ENCODE peak calls at places on chromosomes 12 and 14, in ten cellular contexts. S is gastrocnemius medialis, O is IMR-90, P is K562, U is HepG2, R is GM12878, I is HCT116, X is heart left ventricle, A is body of pancreas, J is right lobe of liver. Y is an unnamed sample.

GRCh38 chr12:48151103-48151771 is 6.1 kb downstream of the ASB8 start:
- ATAC-seq in S (peak; percentile 74), O (no peak), P (no peak), U (no peak), R (peak; percentile 54), I (no peak), X (peak; percentile 21), A (no peak), J (no peak), Y (no peak)

GRCh38 chr14:70234066-70234950 is 45.6 kb upstream of the SLC8A3 start:
- ATAC-seq in S (no peak), O (no peak), P (no peak), U (no peak), R (no peak), I (no peak), X (no peak), A (no peak), J (no peak), Y (no peak)

GRCh38 chr12:12333407-12333831 is 16.6 kb downstream of the MANSC1 start:
- ATAC-seq in S (no peak), O (peak; percentile 85), P (no peak), U (no peak), R (no peak), I (no peak), X (peak; percentile 21), A (peak; percentile 90), J (peak; percentile 59), Y (no peak)

GRCh38 chr12:51895378-51896135 is 7.7 kb downstream of the ANKRD33 start:
- ATAC-seq in S (no peak), O (peak; percentile 4), P (no peak), U (no peak), R (no peak), I (no peak), X (no peak), A (no peak), J (peak; percentile 7), Y (no peak)

GRCh38 chr14:71231521-71232393 is 324.5 kb downstream of the PCNX1 start:
- ATAC-seq in S (no peak), O (peak; percentile 33), P (peak; percentile 91), U (peak; percentile 55), R (peak; percentile 98), I (peak; percentile 83), X (no peak), A (no peak), J (no peak), Y (no peak)

GRCh38 chr14:103058209-103059055 is 1.1 kb upstream of the CDC42BPB start:
- ATAC-seq in S (no peak), O (peak; percentile 3), P (no peak), U (peak; percentile 14), R (no peak), I (no peak), X (peak; percentile 13), A (no peak), J (peak; percentile 5), Y (no peak)

GRCh38 chr12:96416033-96416790 is 16.0 kb upstream of the CDK17 start:
- ATAC-seq in S (no peak), O (no peak), P (no peak), U (no peak), R (no peak), I (no peak), X (no peak), A (no peak), J (peak; percentile 25), Y (no peak)

GRCh38 chr12:57165741-57166140 is 18.3 kb upstream of the LRP1-AS start:
- ATAC-seq in S (no peak), O (no peak), P (no peak), U (no peak), R (no peak), I (peak; percentile 97), X (no peak), A (no peak), J (peak; percentile 30), Y (no peak)

GRCh38 chr12:94033767-94034166 is 114.6 kb upstream of the PLXNC1 start:
- ATAC-seq in S (no peak), O (no peak), P (no peak), U (no peak), R (no peak), I (no peak), X (no peak), A (no peak), J (no peak), Y (no peak)

GRCh38 chr12:2179953-2180736 is 127.4 kb downstream of the CACNA1C start:
- ATAC-seq in S (peak; percentile 36), O (peak; percentile 83), P (no peak), U (no peak), R (no peak), I (peak; percentile 74), X (peak; percentile 80), A (peak; percentile 57), J (peak; percentile 75), Y (peak; percentile 90)

GRCh38 chr14:56378474-56378873 is 201.1 kb upstream of the TMEM260 start:
- ATAC-seq in S (peak; percentile 33), O (peak; percentile 93), P (no peak), U (no peak), R (no peak), I (no peak), X (peak; percentile 72), A (no peak), J (peak; percentile 55), Y (peak; percentile 84)

GRCh38 chr12:72098622-72099021 is 160.0 kb downstream of the TPH2 start:
- ATAC-seq in S (no peak), O (no peak), P (no peak), U (no peak), R (no peak), I (no peak), X (no peak), A (no peak), J (no peak), Y (no peak)

GRCh38 chr12:60494249-60494648 is 898.4 kb downstream of the SLC16A7 start:
- ATAC-seq in S (no peak), O (peak; percentile 81), P (no peak), U (peak; percentile 63), R (peak; percentile 41), I (peak; percentile 77), X (no peak), A (peak; percentile 63), J (peak; percentile 71), Y (no peak)
- TF ChIP-seq CTCF in S (no peak), O (peak; percentile 86), P (peak; percentile 33), U (peak; percentile 64), R (peak; percentile 31), I (peak; percentile 37), X (no peak), A (peak; percentile 68), J (peak; percentile 57), Y (peak; percentile 38)

DNA sequence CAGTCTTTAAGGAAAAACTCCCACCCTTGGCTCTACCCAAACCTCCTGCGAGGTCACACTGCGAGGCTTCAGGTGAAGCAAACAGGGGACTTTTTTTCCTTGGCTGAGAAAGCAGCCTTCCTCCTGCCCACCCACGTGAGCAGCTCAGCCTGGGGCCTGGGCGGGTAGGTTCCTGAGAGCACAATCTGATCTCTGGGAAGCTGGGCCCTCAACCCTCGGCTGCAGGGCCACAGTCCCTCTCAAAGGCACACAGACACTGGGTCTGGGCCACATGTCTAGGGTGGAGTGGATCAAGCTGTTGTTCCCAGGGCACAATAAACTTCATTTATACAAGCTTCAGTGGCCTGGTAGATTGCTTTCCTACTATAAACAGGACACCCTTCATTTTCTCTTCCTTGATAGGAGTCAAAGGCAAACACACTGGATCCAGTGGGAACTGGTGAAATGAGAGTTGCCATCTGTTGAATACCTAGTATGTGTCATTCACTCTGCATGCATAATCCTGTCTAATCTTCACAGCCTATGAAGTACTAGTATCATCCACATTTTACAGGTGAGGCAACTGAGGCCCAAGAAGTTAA is 41.3 kb upstream of the PNMA1 start:
- ATAC-seq in S (no peak), O (no peak), P (peak; percentile 16), U (no peak), R (peak; percentile 0), I (no peak), X (no peak), A (no peak), J (no peak), Y (no peak)
- TF ChIP-seq POLR2A in S (no peak), O (no peak), P (peak; percentile 37), U (peak; percentile 37), R (peak; percentile 38), I (no peak), X (no peak), A (no peak), J (no peak), Y (no peak)

GRCh38 chr12:119780786-119781434 is 96.2 kb downstream of the CIT start:
- ATAC-seq in S (no peak), O (peak; percentile 40), P (peak; percentile 80), U (peak; percentile 46), R (no peak), I (peak; percentile 77), X (no peak), A (peak; percentile 53), J (peak; percentile 94), Y (no peak)

GRCh38 chr12:119784673-119785072 is 92.4 kb downstream of the CIT start:
- ATAC-seq in S (no peak), O (no peak), P (no peak), U (no peak), R (no peak), I (no peak), X (no peak), A (no peak), J (no peak), Y (no peak)

GRCh38 chr12:119786539-119786938 is 90.6 kb downstream of the CIT start:
- ATAC-seq in S (no peak), O (no peak), P (no peak), U (no peak), R (no peak), I (no peak), X (peak; percentile 88), A (no peak), J (no peak), Y (no peak)

GRCh38 chr12:119783787-119784186 is 93.3 kb downstream of the CIT start:
- ATAC-seq in S (no peak), O (no peak), P (no peak), U (no peak), R (no peak), I (no peak), X (no peak), A (no peak), J (no peak), Y (no peak)

DNA sequence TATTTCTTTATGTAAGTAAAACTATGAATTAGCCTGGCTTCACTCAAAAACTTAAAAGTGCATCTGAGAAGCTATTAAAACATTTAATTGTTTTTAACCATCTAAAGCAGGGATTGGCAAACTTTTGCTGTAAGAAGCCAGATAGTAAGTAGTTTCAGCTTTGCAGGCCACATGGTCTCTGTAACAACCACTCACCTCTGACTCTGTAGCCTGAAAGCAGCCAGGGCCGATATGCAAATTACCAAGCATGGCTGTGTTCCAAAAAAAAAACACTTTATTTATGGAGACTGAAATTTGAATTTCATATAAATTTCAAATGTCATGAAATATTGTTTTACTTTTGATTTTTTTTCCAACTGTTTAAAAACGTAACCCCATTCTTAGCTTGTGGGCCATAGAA is 95.3 kb downstream of the CIT start:
- ATAC-seq in S (no peak), O (no peak), P (peak; percentile 67), U (no peak), R (peak; percentile 31), I (no peak), X (no peak), A (no peak), J (no peak), Y (no peak)
- H3K36me3 ChIP-seq in S (no peaks in the 10 kb centered on the region), O (peaks cover 8% of the 10 kb centered on the region), P (peaks cover 50% of the 10 kb centered on the region), U (peaks cover 28% of the 10 kb centered on the region), R (peaks cover 16% of the 10 kb centered on the region), I (peaks cover 9% of the 10 kb centered on the region), X (peaks cover 4% of the 10 kb centered on the region), A (no peaks in the 10 kb centered on the region), J (no peaks in the 10 kb centered on the region), Y (no peaks in the 10 kb centered on the region)

DNA sequence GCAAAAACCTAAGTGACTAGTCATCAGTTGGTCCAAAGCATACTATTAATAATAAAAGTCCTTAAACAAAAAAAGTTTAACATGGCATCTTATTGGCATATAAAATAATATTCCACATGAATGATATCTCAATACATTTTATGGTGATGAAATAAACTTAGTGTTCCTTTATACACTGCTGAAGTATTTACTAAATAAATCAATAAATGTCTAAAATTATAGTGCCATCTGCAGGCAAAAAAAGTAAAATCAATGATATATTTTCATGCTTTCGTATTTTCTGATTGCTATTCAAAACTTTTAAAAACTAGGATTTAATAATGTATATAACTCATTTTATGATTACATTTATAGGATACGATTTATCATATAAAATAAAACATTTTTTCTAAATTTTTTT is 30.5 kb downstream of the PUS7L start:
- ATAC-seq in S (no peak), O (no peak), P (no peak), U (no peak), R (no peak), I (no peak), X (no peak), A (no peak), J (peak; percentile 22), Y (no peak)
- TF ChIP-seq CTCF in S (no peak), O (peak; percentile 37), P (no peak), U (no peak), R (no peak), I (peak; percentile 31), X (no peak), A (peak; percentile 26), J (peak; percentile 11), Y (no peak)

Y was measured in gastroesophageal sphincter.